ENCODE peak calls at places on chromosomes 2 and 18, in ten cellular contexts. A is A549, Z is nephron progenitor cell, E is lower leg skin, V is left ventricle myocardium inferior, Y is fibroblast of villous mesenchyme, P is OCI-LY7, O is MM.1S, M is AG09319, J is fibroblast of pulmonary artery. F is an unnamed sample.
A peak's percentile ranks its signal among the peaks of the same experiment; 100 is the strongest.

GRCh38 chr2:127220102-127220806 is at the start of gene CYP27C1:
- DNase-seq in A (peak; percentile 28), Z (peak; percentile 68), E (no peak), V (no peak), Y (no peak), P (no peak), O (no peak), M (no peak), J (no peak), F (peak; percentile 36)

GRCh38 chr18:12943200-12943599 is 4.6 kb upstream of the SEH1L start:
- DNase-seq in A (no peak), Z (no peak), E (no peak), V (no peak), Y (no peak), P (no peak), O (no peak), M (no peak), J (no peak), F (no peak)

GRCh38 chr2:236375973-236376476 is 111.8 kb upstream of the ASB18 start:
- DNase-seq in A (no peak), Z (no peak), E (peak; percentile 17), V (no peak), Y (no peak), P (no peak), O (no peak), M (no peak), J (no peak), F (no peak)

GRCh38 chr2:71673402-71673795 is 220.0 kb downstream of the DYSF start:
- DNase-seq in A (no peak), Z (no peak), E (peak; percentile 74), V (no peak), Y (no peak), P (no peak), O (no peak), M (no peak), J (no peak), F (no peak)

GRCh38 chr18:32550958-32551357 is 80.3 kb upstream of the GAREM1 start:
- DNase-seq in A (no peak), Z (peak; percentile 16), E (no peak), V (no peak), Y (no peak), P (no peak), O (no peak), M (no peak), J (no peak), F (no peak)

GRCh38 chr2:151120016-151120415 is 141.6 kb downstream of the RBM43 start:
- DNase-seq in A (no peak), Z (no peak), E (no peak), V (no peak), Y (no peak), P (no peak), O (no peak), M (no peak), J (no peak), F (no peak)

GRCh38 chr2:7116516-7116915 is 199.3 kb downstream of the RNF144A start:
- DNase-seq in A (no peak), Z (no peak), E (no peak), V (no peak), Y (no peak), P (no peak), O (no peak), M (no peak), J (no peak), F (no peak)

GRCh38 chr2:169819106-169819505 is 5.6 kb downstream of the METTL5 start:
- DNase-seq in A (no peak), Z (no peak), E (no peak), V (no peak), Y (peak; percentile 38), P (no peak), O (no peak), M (no peak), J (peak; percentile 51), F (peak; percentile 38)

GRCh38 chr2:180682871-180683270 is 297.5 kb upstream of the UBE2E3 start:
- DNase-seq in A (no peak), Z (no peak), E (no peak), V (no peak), Y (no peak), P (no peak), O (no peak), M (no peak), J (no peak), F (no peak)

GRCh38 chr2:60484080-60484737 is 69.2 kb downstream of the BCL11A start:
- DNase-seq in A (no peak), Z (no peak), E (no peak), V (no peak), Y (peak; percentile 9), P (peak; percentile 80), O (peak; percentile 73), M (peak; percentile 24), J (peak; percentile 78), F (peak; percentile 46)

GRCh38 chr2:113058411-113058994 is 495 bp upstream of the IL36RN start:
- DNase-seq in A (no peak), Z (no peak), E (no peak), V (no peak), Y (no peak), P (no peak), O (no peak), M (no peak), J (no peak), F (no peak)

GRCh38 chr2:209451209-209451822 is 27.5 kb downstream of the MAP2 start:
- DNase-seq in A (no peak), Z (no peak), E (no peak), V (no peak), Y (no peak), P (no peak), O (no peak), M (no peak), J (no peak), F (no peak)

GRCh38 chr18:13369756-13370510 is 151.4 kb downstream of the LDLRAD4 start:
- DNase-seq in A (peak; percentile 30), Z (no peak), E (peak; percentile 84), V (no peak), Y (peak; percentile 59), P (no peak), O (no peak), M (no peak), J (no peak), F (peak; percentile 49)

GRCh38 chr2:128324897-128325410 is 6.3 kb upstream of the HS6ST1 start:
- DNase-seq in A (no peak), Z (no peak), E (peak; percentile 64), V (no peak), Y (no peak), P (no peak), O (no peak), M (no peak), J (no peak), F (no peak)

GRCh38 chr18:3832211-3832610 is 382.2 kb downstream of the TGIF1 start:
- DNase-seq in A (no peak), Z (no peak), E (no peak), V (no peak), Y (no peak), P (no peak), O (no peak), M (no peak), J (no peak), F (no peak)

GRCh38 chr2:58291726-58292430 is 50.8 kb upstream of the FANCL start:
- DNase-seq in A (no peak), Z (no peak), E (no peak), V (no peak), Y (no peak), P (no peak), O (no peak), M (no peak), J (no peak), F (no peak)

GRCh38 chr2:181117176-181117925 is 136.9 kb downstream of the UBE2E3 start:
- DNase-seq in A (no peak), Z (no peak), E (no peak), V (no peak), Y (no peak), P (no peak), O (no peak), M (no peak), J (no peak), F (no peak)

GRCh38 chr2:231932985-231933915 is 7.1 kb upstream of the NPPC start:
- DNase-seq in A (no peak), Z (no peak), E (peak; percentile 61), V (no peak), Y (no peak), P (peak; percentile 49), O (no peak), M (no peak), J (no peak), F (no peak)
- TF ChIP-seq CTCF in A (no peak), Z (no peak), E (no peak), V (no peak), Y (no peak), P (peak; percentile 61), O (no peak), M (no peak), J (no peak), F (peak; percentile 3)

DNA sequence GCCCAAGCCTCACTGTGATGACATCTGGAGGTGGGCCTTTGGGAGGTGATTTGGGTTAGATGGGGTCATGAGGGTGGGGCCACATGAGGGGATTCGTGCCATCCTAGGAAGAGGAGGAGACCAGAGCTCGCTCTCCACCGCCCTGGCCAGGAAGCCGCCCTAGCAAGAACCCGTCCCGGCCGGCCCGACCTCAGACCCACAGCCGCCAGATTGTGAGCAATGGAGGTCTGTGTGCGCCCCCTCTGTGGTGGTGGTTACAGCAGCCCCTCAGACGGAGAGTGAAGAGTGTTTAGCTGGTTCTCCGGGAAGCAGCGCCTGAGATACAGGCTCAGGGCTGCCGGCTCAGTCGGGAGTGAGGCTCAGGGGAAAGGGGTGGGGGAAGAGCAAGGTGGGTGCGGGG is 83.3 kb downstream of the RTP5 start:
- DNase-seq in A (no peak), Z (no peak), E (peak; percentile 48), V (no peak), Y (no peak), P (no peak), O (no peak), M (no peak), J (no peak), F (no peak)
- TF ChIP-seq CTCF in A (no peak), Z (no peak), E (no peak), V (no peak), Y (no peak), P (no peak), O (no peak), M (no peak), J (no peak), F (no peak)

GRCh38 chr2:152755029-152755428 is 36.6 kb downstream of the ARL6IP6 start:
- DNase-seq in A (no peak), Z (peak; percentile 56), E (no peak), V (no peak), Y (peak; percentile 7), P (no peak), O (no peak), M (no peak), J (peak; percentile 51), F (no peak)
- TF ChIP-seq CTCF in A (peak; percentile 38), Z (peak; percentile 61), E (no peak), V (peak; percentile 31), Y (peak; percentile 45), P (peak; percentile 50), O (peak; percentile 17), M (peak; percentile 7), J (peak; percentile 54), F (peak; percentile 38)

GRCh38 chr2:139949242-139949972 is 1169.2 kb upstream of the NXPH2 start:
- DNase-seq in A (no peak), Z (no peak), E (no peak), V (no peak), Y (no peak), P (no peak), O (no peak), M (no peak), J (no peak), F (no peak)

GRCh38 chr2:139940701-139941100 is 1160.5 kb upstream of the NXPH2 start:
- DNase-seq in A (no peak), Z (no peak), E (no peak), V (no peak), Y (no peak), P (no peak), O (no peak), M (no peak), J (no peak), F (peak; percentile 4)

GRCh38 chr2:139946690-139947089 is 1166.5 kb upstream of the NXPH2 start:
- DNase-seq in A (no peak), Z (no peak), E (no peak), V (no peak), Y (no peak), P (no peak), O (no peak), M (no peak), J (no peak), F (no peak)
- TF ChIP-seq CTCF in A (no peak), Z (no peak), E (no peak), V (no peak), Y (no peak), P (no peak), O (no peak), M (no peak), J (no peak), F (no peak)

F was measured in astrocyte of the spinal cord.